ENCODE peak calls at places on chromosomes 1 and 21, in seven cellular contexts. K is hypothalamus; T is lower lobe of right lung; G is stimulated activated CD4-positive, alpha-beta T cell treated with anti-CD3 and anti-CD28 coated beads, Interleukin-12 subunit alpha, Interleukin-12 subunit beta, amount 100 ng/mL, for 4 hours; E is astrocyte; X is ovary; D is left ventricle myocardium inferior. W is an unnamed sample.

GRCh38 chr1:211331011-211331709 is 4.5 kb downstream of the TRAF5 start:
- DNase-seq in K (no peak), T (no peak), G (no peak), E (peak), X (no peak), D (no peak), W (no peak)

GRCh38 chr21:27134513-27134912 is 167.6 kb upstream of the ADAMTS5 start:
- DNase-seq in K (no peak), T (no peak), G (no peak), E (no peak), X (no peak), D (no peak), W (no peak)

GRCh38 chr1:222382171-222382570 is 165.7 kb downstream of the HHIPL2 start:
- DNase-seq in K (no peak), T (no peak), G (no peak), E (no peak), X (no peak), D (no peak), W (no peak)

GRCh38 chr1:222074317-222074716 is 332.4 kb upstream of the DUSP10 start:
- DNase-seq in K (no peak), T (no peak), G (no peak), E (no peak), X (no peak), D (no peak), W (no peak)

GRCh38 chr1:186306533-186306932 is 68.5 kb downstream of the TPR start:
- DNase-seq in K (no peak), T (no peak), G (no peak), E (no peak), X (no peak), D (no peak), W (no peak)

GRCh38 chr1:226912587-226913176 is 27.4 kb upstream of the COQ8A start:
- DNase-seq in K (no peak), T (peak), G (peak), E (no peak), X (peak), D (peak), W (peak)

GRCh38 chr1:110084226-110085078 is 14.0 kb upstream of the ALX3 start:
- DNase-seq in K (no peak), T (peak), G (no peak), E (peak), X (peak), D (peak), W (no peak)

GRCh38 chr1:32172621-32173245 is 6.7 kb upstream of the TXLNA start:
- DNase-seq in K (no peak), T (no peak), G (no peak), E (peak), X (no peak), D (no peak), W (no peak)

GRCh38 chr1:33186936-33187335 is 5.1 kb upstream of the TRIM62 start:
- DNase-seq in K (no peak), T (no peak), G (no peak), E (no peak), X (no peak), D (no peak), W (peak)